ENCODE peak calls at places on chromosomes 13 and 19, in seven cellular contexts. Q, S, J, N, X, H and C are unnamed samples.

GRCh38 chr19:30443531-30444252 is 71.5 kb downstream of the ZNF536 start:
- DNase-seq in Q (no peak), S (no peak), J (no peak), N (no peak), X (no peak), H (no peak), C (no peak)

GRCh38 chr13:83449666-83450395 is 432.4 kb downstream of the SLITRK1 start:
- DNase-seq in Q (no peak), S (no peak), J (no peak), N (peak), X (no peak), H (no peak), C (no peak)

GRCh38 chr13:31742102-31742695 is 2.9 kb downstream of the RXFP2 start:
- DNase-seq in Q (peak), S (peak), J (peak), N (peak), X (peak), H (peak), C (peak)

GRCh38 chr13:85283408-85283807 is 515.8 kb downstream of the SLITRK6 start:
- DNase-seq in Q (no peak), S (no peak), J (no peak), N (no peak), X (no peak), H (no peak), C (no peak)

GRCh38 chr13:33744589-33745369 is 73.2 kb upstream of the RFC3 start:
- DNase-seq in Q (no peak), S (no peak), J (no peak), N (no peak), X (no peak), H (no peak), C (no peak)

GRCh38 chr13:24172071-24172470 is 11.6 kb downstream of the SPATA13 start:
- DNase-seq in Q (no peak), S (no peak), J (no peak), N (no peak), X (no peak), H (no peak), C (no peak)

GRCh38 chr13:51180853-51181511 is 41.2 kb upstream of the FAM124A start:
- DNase-seq in Q (no peak), S (no peak), J (no peak), N (no peak), X (no peak), H (no peak), C (no peak)

GRCh38 chr13:112333756-112334543 is 42.2 kb upstream of the SPACA7 start:
- DNase-seq in Q (no peak), S (no peak), J (no peak), N (no peak), X (no peak), H (no peak), C (no peak)

GRCh38 chr13:99993660-99994455 is 12.3 kb downstream of the ZIC2 start:
- DNase-seq in Q (no peak), S (no peak), J (no peak), N (no peak), X (no peak), H (no peak), C (no peak)

GRCh38 chr19:33496496-33496895 is 25.1 kb downstream of the PEPD start:
- DNase-seq in Q (no peak), S (no peak), J (no peak), N (no peak), X (no peak), H (no peak), C (no peak)

GRCh38 chr13:30872685-30873443 is 33.2 kb upstream of the MEDAG start:
- DNase-seq in Q (no peak), S (no peak), J (peak), N (no peak), X (no peak), H (no peak), C (peak)

GRCh38 chr13:83508905-83509304 is 373.4 kb downstream of the SLITRK1 start:
- DNase-seq in Q (no peak), S (no peak), J (no peak), N (no peak), X (no peak), H (no peak), C (no peak)

GRCh38 chr19:38294090-38294489 is 10.0 kb upstream of the C19orf33 start:
- DNase-seq in Q (no peak), S (no peak), J (no peak), N (no peak), X (no peak), H (no peak), C (peak)

GRCh38 chr13:51737609-51738008 is 66.4 kb downstream of the DHRS12 start:
- DNase-seq in Q (no peak), S (no peak), J (no peak), N (no peak), X (no peak), H (no peak), C (no peak)

GRCh38 chr13:71249031-71249430 is 618.0 kb downstream of the DACH1 start:
- DNase-seq in Q (no peak), S (no peak), J (no peak), N (no peak), X (no peak), H (no peak), C (no peak)

DNA sequence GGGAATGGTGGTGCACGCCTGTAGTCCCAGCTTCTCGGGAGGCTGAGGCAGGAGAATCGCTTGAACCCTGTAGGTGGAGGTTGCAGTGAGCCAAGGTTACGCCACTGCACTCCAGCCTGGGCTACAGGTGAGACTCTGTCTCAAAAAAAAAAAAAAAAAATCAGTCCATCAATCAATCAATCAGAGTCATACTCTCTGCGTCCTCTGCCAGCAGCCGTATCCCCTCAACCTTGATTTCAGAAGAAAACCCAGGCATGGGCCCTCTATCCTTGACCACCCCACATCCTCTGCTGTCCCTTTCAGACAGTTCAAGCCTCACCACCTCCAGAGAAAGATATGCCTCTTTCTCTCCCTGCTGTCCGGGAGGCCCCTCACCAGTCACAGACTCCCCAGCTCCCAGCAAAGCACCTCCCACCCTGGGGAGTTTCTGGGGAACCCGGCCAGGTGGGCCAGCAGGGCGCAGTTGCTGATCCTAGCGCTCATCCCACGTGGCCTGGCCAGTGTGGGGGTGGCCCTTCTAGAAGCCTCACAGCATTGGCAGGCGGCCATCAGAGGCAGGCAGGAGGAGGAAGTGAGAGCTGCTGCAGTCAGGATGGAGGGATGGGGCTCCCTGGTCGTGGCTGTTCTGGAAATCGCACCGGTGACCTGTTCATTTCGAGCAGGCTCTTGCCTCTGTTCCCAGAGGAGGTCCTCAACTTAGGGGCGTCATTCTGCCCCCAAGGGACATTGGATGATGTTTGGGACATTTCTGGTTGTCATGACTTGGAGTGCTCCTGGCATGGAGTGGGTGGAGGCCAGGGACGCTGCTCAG is 10.2 kb upstream of the JSRP1 start:
- DNase-seq in Q (no peak), S (no peak), J (peak), N (no peak), X (peak), H (no peak), C (no peak)
- TF ChIP-seq CTCF in Q (no peak), S (no peak), J (no peak), N (no peak), X (no peak), H (no peak), C (no peak)

GRCh38 chr19:58305065-58305931 is at the start of gene ERVK3-1:
- DNase-seq in Q (peak), S (peak), J (peak), N (peak), X (peak), H (peak), C (peak)
- TF ChIP-seq CTCF in Q (no peak), S (no peak), J (peak), N (no peak), X (no peak), H (no peak), C (peak)

GRCh38 chr19:17079710-17080440 is 4.3 kb downstream of the MYO9B start:
- DNase-seq in Q (peak), S (no peak), J (peak), N (peak), X (peak), H (peak), C (peak)
- TF ChIP-seq CTCF in Q (no peak), S (no peak), J (peak), N (peak), X (peak), H (peak), C (no peak)

GRCh38 chr13:41942462-41943094 is 18.3 kb downstream of the VWA8 start:
- DNase-seq in Q (no peak), S (no peak), J (no peak), N (no peak), X (no peak), H (no peak), C (no peak)
- TF ChIP-seq CTCF in Q (no peak), S (peak), J (no peak), N (peak), X (no peak), H (no peak), C (peak)

DNA sequence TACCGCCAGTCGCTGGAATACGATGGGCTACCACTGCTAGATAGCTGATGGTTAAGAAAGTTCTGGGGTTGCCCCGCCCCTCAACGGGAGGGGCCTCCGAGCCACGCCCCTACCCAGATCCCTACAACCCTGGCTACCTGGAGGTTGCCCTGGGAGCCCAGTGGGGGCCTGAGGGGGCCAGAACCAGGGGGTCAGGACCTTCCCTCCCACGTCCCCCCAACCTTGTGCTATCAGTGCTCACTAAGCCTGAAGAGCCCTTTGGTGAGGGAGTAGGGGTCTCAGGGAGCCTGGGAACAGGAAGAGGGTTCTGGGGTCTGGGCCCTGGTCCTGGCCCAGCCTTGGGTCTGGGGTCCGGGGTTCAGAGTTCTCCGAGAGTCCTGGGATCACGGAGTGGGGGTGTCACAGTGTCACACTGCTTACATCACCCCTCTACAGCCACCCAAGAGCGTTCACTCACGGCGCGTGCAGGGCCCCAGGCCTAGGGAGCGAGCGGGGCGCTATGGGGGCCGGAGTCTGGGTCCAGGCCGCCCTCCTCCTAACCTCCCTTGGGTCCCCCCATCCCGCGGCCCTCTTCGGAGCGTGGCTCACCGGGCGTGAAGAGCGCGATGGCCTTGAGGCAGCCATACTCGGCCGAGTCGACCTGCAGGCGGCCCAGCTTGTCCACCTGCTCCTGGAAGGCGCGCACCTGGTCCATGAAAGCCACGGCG is 9.0 kb downstream of the OCEL1 start:
- DNase-seq in Q (peak), S (no peak), J (peak), N (no peak), X (peak), H (peak), C (peak)
- TF ChIP-seq CTCF in Q (no peak), S (no peak), J (no peak), N (no peak), X (no peak), H (no peak), C (no peak)

DNA sequence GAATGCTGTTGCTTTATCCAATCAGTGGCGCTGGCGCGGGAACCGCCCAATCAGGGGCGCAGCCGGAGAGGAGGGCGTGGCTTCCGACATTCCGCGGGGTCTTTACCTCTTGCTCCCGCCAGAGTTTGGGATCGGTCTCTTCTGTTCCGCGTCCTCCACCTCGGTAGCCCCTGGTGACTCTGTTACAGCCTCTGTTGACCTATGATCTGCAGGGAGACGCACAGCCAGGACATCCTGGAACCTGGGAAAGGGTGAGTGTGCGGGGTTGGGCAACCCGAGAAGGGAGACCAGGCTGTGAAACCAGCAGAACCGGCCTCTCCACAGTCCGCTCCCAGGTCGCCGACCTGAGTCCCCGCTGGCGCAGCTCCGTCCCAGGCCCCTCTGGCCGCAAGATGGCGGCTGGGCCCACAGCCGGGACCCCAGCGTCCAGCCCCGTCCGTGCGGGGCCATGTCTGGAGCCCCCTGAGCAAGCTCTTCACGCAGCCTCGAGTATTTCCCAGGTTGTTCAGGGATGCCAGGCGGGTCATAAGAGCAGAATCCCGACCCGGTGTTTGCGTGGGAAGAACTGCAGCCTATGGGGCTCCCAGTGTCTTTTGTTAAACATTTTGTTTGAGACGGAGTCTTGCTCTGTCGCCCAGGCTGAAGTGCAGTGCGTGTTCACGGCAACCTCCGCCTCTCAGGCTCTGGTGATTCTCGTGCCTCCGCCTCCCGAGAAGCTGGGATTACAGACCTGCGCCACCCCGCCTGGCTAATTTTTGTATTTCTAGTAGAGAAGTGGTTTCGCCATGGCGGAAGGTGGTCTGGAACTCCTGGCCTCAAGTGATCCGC is 4.4 kb upstream of the ZNF681 start:
- DNase-seq in Q (peak), S (peak), J (peak), N (no peak), X (peak), H (peak), C (peak)
- TF ChIP-seq CTCF in Q (no peak), S (no peak), J (no peak), N (no peak), X (no peak), H (no peak), C (peak)

GRCh38 chr19:43752287-43752875 is 2.4 kb downstream of the SMG9 start:
- DNase-seq in Q (no peak), S (no peak), J (no peak), N (no peak), X (no peak), H (no peak), C (no peak)

GRCh38 chr19:43754562-43755255 is at the start of gene SMG9:
- DNase-seq in Q (peak), S (peak), J (peak), N (peak), X (peak), H (peak), C (peak)

GRCh38 chr19:43751466-43752220 is 3.1 kb downstream of the SMG9 start:
- DNase-seq in Q (no peak), S (no peak), J (no peak), N (no peak), X (no peak), H (no peak), C (no peak)

GRCh38 chr19:43755256-43755801 is 567 bp upstream of the SMG9 start:
- DNase-seq in Q (peak), S (peak), J (peak), N (no peak), X (peak), H (peak), C (peak)

DNA sequence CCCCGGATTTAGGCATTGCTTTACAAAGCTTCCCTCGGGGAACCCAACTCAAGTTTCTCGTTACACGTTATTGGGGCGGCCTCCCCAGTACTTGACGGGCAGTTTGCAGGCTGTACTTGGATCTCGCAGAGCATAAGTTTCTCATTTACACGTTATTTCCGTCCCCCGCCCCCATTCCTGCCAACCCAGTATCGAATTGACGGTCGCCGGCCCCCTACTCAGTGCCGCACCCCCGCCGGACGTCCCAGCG is 525 bp downstream of the SMG9 start:
- DNase-seq in Q (no peak), S (no peak), J (no peak), N (no peak), X (no peak), H (no peak), C (no peak)
- TF ChIP-seq CTCF in Q (no peak), S (no peak), J (no peak), N (no peak), X (no peak), H (no peak), C (no peak)